ENCODE peak calls at places on chromosomes 13 and 19, in eight cellular contexts. W is PC-3, U is astrocyte of the cerebellum, Z is Peyer's patch, F is tibial artery, E is body of pancreas, Q is WTC11, C is heart right ventricle. V is an unnamed sample.

GRCh38 chr13:53069800-53070199 is 41.2 kb downstream of the OLFM4 start:
- DNase-seq in Q (no peak), W (no peak), F (no peak), E (no peak), C (no peak), Z (no peak), U (no peak), V (no peak)

GRCh38 chr19:9847087-9847671 is 12.1 kb downstream of the PIN1 start:
- DNase-seq in Q (peak; percentile 72), F (peak; percentile 78), C (no peak), Z (no peak), E (peak; percentile 35), W (peak; percentile 86), U (peak; percentile 60), V (no peak)

GRCh38 chr13:46571189-46571901 is 18.4 kb downstream of the LRCH1 start:
- DNase-seq in F (no peak), C (no peak), U (peak; percentile 50), E (no peak), Q (no peak), Z (no peak), W (no peak), V (no peak)

GRCh38 chr19:467554-467953 is 6.7 kb upstream of the SHC2 start:
- DNase-seq in W (no peak), Z (no peak), U (no peak), F (no peak), C (no peak), E (no peak), Q (no peak), V (no peak)

GRCh38 chr19:41570639-41571112 is 5.3 kb upstream of the CEACAM21 start:
- DNase-seq in C (peak; percentile 83), E (peak; percentile 81), W (peak; percentile 75), U (peak; percentile 27), Z (peak; percentile 90), F (peak; percentile 76), Q (peak; percentile 87), V (peak; percentile 50)

GRCh38 chr13:72561791-72562190 is 165.6 kb downstream of the MZT1 start:
- DNase-seq in U (no peak), Z (no peak), Q (no peak), F (no peak), E (no peak), W (no peak), C (no peak), V (no peak)

GRCh38 chr19:23222998-23223652 is 27.1 kb downstream of the ZNF724 start:
- DNase-seq in E (no peak), Z (no peak), F (no peak), W (peak; percentile 5), C (no peak), U (no peak), Q (no peak), V (no peak)

GRCh38 chr19:55670280-55671053 is 4.6 kb upstream of the EPN1 start:
- DNase-seq in Q (peak; percentile 31), Z (no peak), U (no peak), W (no peak), E (peak; percentile 51), C (no peak), F (peak; percentile 68), V (no peak)

GRCh38 chr19:3604227-3604986 is 2.3 kb downstream of the TBXA2R start:
- DNase-seq in U (no peak), Q (no peak), Z (no peak), E (no peak), C (no peak), F (peak; percentile 96), W (no peak), V (no peak)

GRCh38 chr13:24167666-24168391 is 7.3 kb downstream of the SPATA13 start:
- DNase-seq in W (no peak), Z (no peak), U (no peak), Q (no peak), E (no peak), F (no peak), C (no peak), V (no peak)

GRCh38 chr13:22948421-22948820 is 232.4 kb upstream of the SGCG start:
- DNase-seq in U (no peak), W (no peak), Z (no peak), C (no peak), Q (no peak), F (no peak), E (no peak), V (no peak)

GRCh38 chr19:9406798-9407352 is 28.5 kb downstream of the ZNF266 start:
- DNase-seq in Z (peak; percentile 34), E (peak; percentile 47), Q (peak; percentile 65), W (no peak), C (peak; percentile 82), F (peak; percentile 78), U (peak; percentile 29), V (no peak)

GRCh38 chr13:43787998-43788397 is 1.2 kb upstream of the ENOX1 start:
- DNase-seq in Z (no peak), E (no peak), U (peak; percentile 33), C (no peak), F (no peak), W (peak; percentile 63), Q (peak; percentile 20), V (no peak)
- TF ChIP-seq CTCF in Z (peak; percentile 20), E (peak; percentile 46), U (peak; percentile 53), C (peak; percentile 19), F (no peak), W (peak; percentile 67), Q (no peak), V (no peak)

GRCh38 chr13:97881556-97881955 is 71.9 kb upstream of the IPO5 start:
- DNase-seq in F (no peak), Z (no peak), W (no peak), C (no peak), E (no peak), U (no peak), Q (no peak), V (no peak)

GRCh38 chr13:97883356-97883755 is 70.1 kb upstream of the IPO5 start:
- DNase-seq in F (no peak), E (no peak), U (no peak), W (no peak), Q (no peak), Z (no peak), C (no peak), V (no peak)

GRCh38 chr13:97879646-97880297 is 73.7 kb upstream of the IPO5 start:
- DNase-seq in C (no peak), E (no peak), Q (no peak), Z (no peak), F (no peak), W (peak; percentile 87), U (peak; percentile 87), V (no peak)

GRCh38 chr13:97878421-97879375 is 74.8 kb upstream of the IPO5 start:
- DNase-seq in C (no peak), U (no peak), Q (no peak), Z (no peak), E (no peak), W (peak; percentile 5), F (no peak), V (no peak)

GRCh38 chr13:97880298-97880675 is 73.2 kb upstream of the IPO5 start:
- DNase-seq in Z (no peak), W (peak; percentile 62), E (no peak), U (no peak), Q (no peak), F (no peak), C (no peak), V (no peak)
- TF ChIP-seq CTCF in Z (no peak), W (peak; percentile 11), E (no peak), U (no peak), Q (no peak), F (no peak), C (no peak), V (no peak)

GRCh38 chr19:40216777-40217026 is 1.5 kb downstream of the TTC9B start:
- DNase-seq in E (no peak), Q (no peak), U (no peak), C (no peak), W (no peak), Z (no peak), F (no peak), V (no peak)

GRCh38 chr19:40216013-40216776 is 2.0 kb downstream of the TTC9B start:
- DNase-seq in Z (no peak), Q (no peak), C (no peak), U (no peak), E (no peak), F (no peak), W (no peak), V (no peak)

GRCh38 chr19:40217921-40218890 is at the start of gene TTC9B:
- DNase-seq in Z (no peak), W (no peak), E (no peak), U (no peak), C (no peak), Q (peak; percentile 84), F (no peak), V (no peak)

GRCh38 chr19:40214936-40215335 is 3.2 kb downstream of the TTC9B start:
- DNase-seq in U (no peak), C (no peak), Z (no peak), W (no peak), F (no peak), E (no peak), Q (no peak), V (no peak)

DNA sequence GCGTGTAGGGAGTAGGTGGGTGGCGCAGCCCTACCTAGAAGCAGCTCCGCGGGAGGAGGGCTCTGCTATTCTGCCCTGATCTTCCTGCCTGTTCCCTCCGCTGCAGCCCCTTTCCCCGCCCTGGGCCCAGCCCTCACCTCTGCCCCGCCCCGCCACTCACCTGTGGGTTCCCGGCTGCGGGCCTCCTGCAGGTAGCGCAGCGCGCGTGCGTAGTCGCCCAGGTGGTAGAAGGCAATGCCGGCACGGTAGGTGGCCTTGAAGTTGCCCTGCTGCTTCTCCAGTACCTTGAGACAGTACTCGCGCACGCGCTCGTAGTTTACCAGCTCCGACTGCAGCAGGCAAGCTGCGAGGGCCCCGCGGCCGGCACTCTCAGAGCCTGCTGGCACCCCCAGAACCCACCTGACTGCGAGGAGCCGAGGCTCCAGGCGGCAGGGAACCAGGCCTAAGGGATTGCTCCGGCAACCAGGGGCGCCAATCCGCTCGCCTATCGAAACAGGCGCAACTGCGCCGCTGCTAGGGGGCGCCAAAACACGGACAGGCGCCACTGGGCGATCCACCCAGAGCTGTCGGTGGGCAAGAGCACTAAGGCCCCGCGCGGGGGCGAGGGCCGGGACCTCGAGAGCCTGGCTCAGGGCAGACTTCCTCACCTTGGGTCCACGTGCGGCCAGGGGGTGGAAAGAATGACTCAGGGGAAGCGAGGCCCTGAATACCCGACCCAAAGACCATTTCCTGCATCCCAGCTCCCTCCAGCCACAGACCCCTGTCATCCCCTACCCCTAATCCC is 965 bp downstream of the TTC9B start:
- DNase-seq in E (peak; percentile 83), W (peak; percentile 68), F (no peak), Z (no peak), C (no peak), U (no peak), Q (peak; percentile 82), V (peak; percentile 48)
- TF ChIP-seq CTCF in E (peak; percentile 55), W (peak; percentile 79), F (no peak), Z (peak; percentile 35), C (peak; percentile 24), U (no peak), Q (peak; percentile 65), V (peak; percentile 52)

DNA sequence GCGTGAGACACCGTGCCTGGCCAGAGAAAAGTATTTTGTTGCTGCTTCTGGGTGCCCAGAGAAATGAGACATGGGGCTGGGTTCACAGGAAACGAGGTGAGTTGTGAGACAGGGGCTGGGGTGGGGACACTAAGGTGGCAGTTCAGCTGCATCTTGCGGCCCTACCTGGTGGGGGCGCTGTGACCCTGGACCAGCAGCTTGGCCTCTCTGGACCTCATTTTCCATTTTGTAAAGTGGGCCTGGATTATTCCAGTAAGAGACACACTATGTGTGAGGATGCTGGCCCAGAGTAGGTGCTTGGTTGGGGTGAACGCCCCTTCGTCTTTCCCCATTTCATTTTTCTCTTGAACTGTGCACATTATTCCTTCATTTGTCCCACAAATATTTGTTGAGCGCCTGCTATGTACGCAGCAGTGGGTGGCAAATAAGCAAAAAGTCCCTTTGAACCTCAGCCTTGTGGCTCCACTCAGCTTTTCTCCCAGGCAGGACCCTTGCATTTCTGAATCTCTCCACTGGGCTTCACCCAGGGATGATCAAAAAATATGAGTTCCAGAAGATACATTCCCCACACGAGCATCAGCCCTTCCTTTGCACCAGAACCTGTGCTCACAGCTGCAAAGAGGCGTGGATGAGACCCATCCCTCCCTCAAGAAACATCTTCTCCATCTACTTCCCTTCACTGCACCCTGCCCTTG is 26.6 kb upstream of the OR10H1 start:
- DNase-seq in W (no peak), C (no peak), U (no peak), E (no peak), F (peak; percentile 27), Q (peak; percentile 67), Z (no peak), V (no peak)
- TF ChIP-seq CTCF in W (peak; percentile 40), C (no peak), U (no peak), E (no peak), F (no peak), Q (peak; percentile 74), Z (no peak), V (no peak)